ENCODE peak calls at places on chromosomes 3 and 15, in eight cellular contexts. S is psoas muscle, Y is WERI-Rb-1, B is cardiac muscle cell, E is choroid plexus epithelial cell, M is fibroblast of the aortic adventitia, X is fibroblast of villous mesenchyme, F is Peyer's patch. J is an unnamed sample.

GRCh38 chr15:69045810-69046209 is 31.3 kb downstream of the NOX5 start:
- DNase-seq in B (peak; percentile 74), F (no peak), X (peak; percentile 68), S (no peak), Y (peak; percentile 68), E (peak; percentile 84), M (no peak), J (peak; percentile 39)

GRCh38 chr15:82231842-82232241 is 30.7 kb downstream of the EFL1 start:
- DNase-seq in Y (no peak), F (no peak), B (no peak), E (no peak), M (no peak), X (peak; percentile 59), S (no peak), J (no peak)

GRCh38 chr15:89359471-89360293 is 25.1 kb upstream of the POLG start:
- DNase-seq in S (no peak), M (no peak), F (no peak), X (no peak), B (no peak), E (no peak), Y (no peak), J (no peak)

GRCh38 chr3:78823859-78824258 is 943.9 kb downstream of the ROBO1 start:
- DNase-seq in B (peak; percentile 65), E (peak; percentile 79), F (no peak), M (peak; percentile 64), X (peak; percentile 48), Y (no peak), S (no peak), J (peak; percentile 47)

GRCh38 chr15:63983071-63983711 is 63.1 kb downstream of the DAPK2 start:
- DNase-seq in E (no peak), B (no peak), Y (peak; percentile 84), F (peak; percentile 45), S (no peak), M (no peak), X (no peak), J (no peak)

GRCh38 chr3:73568371-73568862 is 56.3 kb downstream of the PDZRN3 start:
- DNase-seq in E (no peak), Y (no peak), X (no peak), B (no peak), S (peak; percentile 55), F (no peak), M (no peak), J (no peak)

GRCh38 chr3:191500892-191501291 is 39.9 kb downstream of the PYDC2 start:
- DNase-seq in B (no peak), X (no peak), M (no peak), F (no peak), S (no peak), Y (no peak), E (no peak), J (no peak)

GRCh38 chr3:86951343-86951742 is 39.6 kb downstream of the VGLL3 start:
- DNase-seq in X (no peak), Y (no peak), S (no peak), E (peak; percentile 71), M (peak; percentile 55), F (no peak), B (no peak), J (peak; percentile 59)

GRCh38 chr3:68878322-68878721 is 54.0 kb downstream of the TAFA4 start:
- DNase-seq in E (peak; percentile 55), S (no peak), F (no peak), Y (no peak), M (peak; percentile 28), B (peak; percentile 25), X (peak; percentile 32), J (peak; percentile 8)

GRCh38 chr3:156788846-156789245 is 37.3 kb upstream of the LEKR1 start:
- DNase-seq in M (peak; percentile 26), F (no peak), S (no peak), B (no peak), X (no peak), E (no peak), Y (no peak), J (no peak)

GRCh38 chr15:58340176-58340575 is 91.6 kb upstream of the LIPC start:
- DNase-seq in Y (no peak), S (no peak), E (peak; percentile 25), B (no peak), F (no peak), M (peak; percentile 18), X (peak; percentile 50), J (peak; percentile 35)

GRCh38 chr3:45677045-45677436 is 12.2 kb upstream of the SACM1L start:
- DNase-seq in X (peak; percentile 95), F (peak; percentile 76), Y (no peak), E (peak; percentile 82), M (peak; percentile 51), B (peak; percentile 77), S (peak; percentile 61), J (peak; percentile 83)

GRCh38 chr15:94855409-94856266 is 624.3 kb downstream of the MCTP2 start:
- DNase-seq in S (no peak), M (no peak), F (no peak), Y (no peak), E (no peak), B (no peak), X (no peak), J (no peak)

GRCh38 chr3:126118591-126118990 is 34.7 kb upstream of the SLC41A3 start:
- DNase-seq in M (no peak), X (no peak), S (peak; percentile 22), F (peak; percentile 21), E (no peak), Y (no peak), B (no peak), J (no peak)

GRCh38 chr15:66482539-66482938 is 15.0 kb downstream of the SNAPC5 start:
- DNase-seq in F (no peak), B (no peak), M (no peak), X (no peak), Y (no peak), E (no peak), S (no peak), J (no peak)

GRCh38 chr15:66483131-66483566 is 14.4 kb downstream of the SNAPC5 start:
- DNase-seq in S (peak; percentile 56), E (peak; percentile 48), Y (no peak), X (peak; percentile 80), F (no peak), B (peak; percentile 62), M (peak; percentile 24), J (peak; percentile 88)

GRCh38 chr15:66477011-66477410 is 20.6 kb downstream of the SNAPC5 start:
- DNase-seq in E (no peak), F (no peak), X (no peak), S (no peak), B (no peak), Y (no peak), M (no peak), J (no peak)

GRCh38 chr15:66481107-66481856 is 16.3 kb downstream of the SNAPC5 start:
- DNase-seq in B (no peak), Y (no peak), E (peak; percentile 50), S (no peak), F (no peak), X (no peak), M (no peak), J (no peak)

DNA sequence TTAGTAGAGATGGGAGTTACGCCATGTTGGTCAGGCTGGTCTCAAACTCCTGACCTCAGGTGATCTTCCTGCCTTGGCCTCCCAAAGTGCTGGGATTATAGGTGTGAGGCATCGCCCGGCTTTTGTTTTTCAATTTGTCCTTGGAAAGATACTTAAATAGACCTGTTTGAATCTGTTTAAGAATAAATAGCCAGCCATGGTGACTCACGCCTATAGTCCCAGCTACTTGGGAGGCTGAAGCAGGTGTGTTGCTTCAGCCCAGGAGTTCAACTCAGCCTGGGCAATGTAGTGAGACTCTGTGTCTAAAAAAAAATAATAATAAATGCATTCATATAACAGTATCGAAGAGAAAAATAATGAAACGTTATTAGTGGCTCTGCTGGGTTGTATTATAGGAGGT is 17.3 kb downstream of the SNAPC5 start:
- DNase-seq in X (no peak), F (no peak), E (no peak), M (no peak), S (no peak), B (no peak), Y (no peak), J (no peak)
- H3K4me3 ChIP-seq in X (no peak overlapping the region), F (no peak overlapping the region), E (no peak overlapping the region), M (no peak overlapping the region), S (no peak overlapping the region), B (no peak overlapping the region), Y (no peak overlapping the region), J (no peak overlapping the region)

GRCh38 chr15:41695750-41696436 is 35.7 kb downstream of the MGA start:
- DNase-seq in M (peak; percentile 21), X (peak; percentile 80), B (peak; percentile 61), Y (peak; percentile 35), S (no peak), F (peak; percentile 73), E (peak; percentile 82), J (no peak)
- TF ChIP-seq CTCF in M (no peak), X (peak; percentile 53), B (peak; percentile 43), Y (peak; percentile 23), S (no peak), F (peak; percentile 40), E (peak; percentile 61), J (no peak)

GRCh38 chr3:134367869-134368750 is 6.1 kb downstream of the AMOTL2 start:
- DNase-seq in Y (peak; percentile 79), E (no peak), F (peak; percentile 32), M (peak; percentile 30), X (no peak), S (peak; percentile 54), B (no peak), J (peak; percentile 38)
- H3K4me3 ChIP-seq in Y (no peak overlapping the region), E (no peak overlapping the region), F (no peak overlapping the region), M (no peak overlapping the region), X (no peak overlapping the region), S (peak overlapping the region; percentile 22), B (no peak overlapping the region), J (peak overlapping the region; percentile 11)

GRCh38 chr3:48151807-48152427 is 36.3 kb downstream of the CDC25A start:
- DNase-seq in F (no peak), X (no peak), Y (peak; percentile 10), M (no peak), B (peak; percentile 6), S (no peak), E (no peak), J (no peak)
- TF ChIP-seq CTCF in F (no peak), X (no peak), Y (no peak), M (no peak), B (no peak), S (no peak), E (no peak), J (no peak)

DNA sequence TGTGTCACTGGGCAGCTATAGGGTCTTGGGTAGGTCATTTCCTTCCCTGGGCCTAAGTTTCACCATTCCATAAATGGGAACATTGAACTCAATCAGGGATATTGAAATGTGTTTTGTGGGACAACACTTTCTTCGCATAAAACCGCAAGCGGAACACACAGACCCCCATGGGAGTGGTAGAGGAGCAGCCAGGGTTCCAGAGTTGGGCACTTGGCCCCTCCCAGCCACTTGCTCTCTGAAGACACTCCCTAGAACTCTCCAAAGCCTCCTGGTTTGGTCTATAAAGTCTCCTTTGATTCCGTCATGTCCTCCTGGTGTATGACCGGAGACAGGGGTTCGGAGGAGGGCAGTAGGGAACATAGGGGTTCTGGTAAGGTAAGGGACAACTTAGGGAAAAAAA is 271.7 kb downstream of the UACA start:
- DNase-seq in S (no peak), B (no peak), F (no peak), E (no peak), M (no peak), Y (no peak), X (no peak), J (no peak)
- H3K4me3 ChIP-seq in S (no peak overlapping the region), B (no peak overlapping the region), F (no peak overlapping the region), E (no peak overlapping the region), M (no peak overlapping the region), Y (no peak overlapping the region), X (no peak overlapping the region), J (no peak overlapping the region)